ENCODE peak calls at places on chromosomes 3 and 15, in five cellular contexts. I is A549, S is dermis blood vessel endothelial cell, K is MCF 10A, O is NT2/D1. M is an unnamed sample.

GRCh38 chr3:135215516-135215915 is 420.5 kb downstream of the EPHB1 start:
- DNase-seq in I (no peak), S (no peak), K (peak), O (no peak), M (no peak)

GRCh38 chr3:193132923-193133463 is 108.0 kb upstream of the PLAAT1 start:
- DNase-seq in I (no peak), S (no peak), K (peak), O (no peak), M (peak)

GRCh38 chr3:100709840-100710235 is 544 bp downstream of the TFG start:
- DNase-seq in I (peak), S (peak), K (peak), O (no peak), M (peak)

GRCh38 chr3:169104972-169105371 is 558.5 kb downstream of the MECOM start:
- DNase-seq in I (no peak), S (peak), K (peak), O (no peak), M (peak)

GRCh38 chr3:120487079-120487693 is 36.4 kb upstream of the FSTL1 start:
- DNase-seq in I (no peak), S (no peak), K (no peak), O (no peak), M (peak)

GRCh38 chr3:67692621-67693020 is 38.2 kb upstream of the SUCLG2 start:
- DNase-seq in I (no peak), S (no peak), K (no peak), O (no peak), M (no peak)

GRCh38 chr3:160755776-160756304 is at the start of gene PPM1L:
- DNase-seq in I (no peak), S (peak), K (peak), O (no peak), M (peak)

GRCh38 chr3:39386331-39386730 is 3.2 kb downstream of the SLC25A38 start:
- DNase-seq in I (no peak), S (no peak), K (no peak), O (no peak), M (no peak)

GRCh38 chr15:81317642-81318017 is 6.3 kb downstream of the STARD5 start:
- DNase-seq in I (no peak), S (no peak), K (no peak), O (no peak), M (no peak)

GRCh38 chr15:71518661-71519060 is 291.7 kb upstream of the NR2E3 start:
- DNase-seq in I (no peak), S (peak), K (no peak), O (no peak), M (no peak)

GRCh38 chr15:63156708-63157065 is 590 bp downstream of the RPS27L start:
- DNase-seq in I (peak), S (peak), K (peak), O (no peak), M (peak)

GRCh38 chr3:13827256-13827655 is 52.6 kb downstream of the WNT7A start:
- DNase-seq in I (no peak), S (no peak), K (no peak), O (no peak), M (no peak)

GRCh38 chr3:14319654-14320182 is 82.7 kb upstream of the SLC6A6 start:
- DNase-seq in I (peak), S (peak), K (peak), O (peak), M (peak)

GRCh38 chr3:62376906-62377865 is 3.8 kb upstream of the FEZF2 start:
- DNase-seq in I (no peak), S (no peak), K (no peak), O (no peak), M (no peak)

GRCh38 chr15:60155661-60156060 is 151.6 kb downstream of the FOXB1 start:
- DNase-seq in I (no peak), S (no peak), K (peak), O (no peak), M (peak)

GRCh38 chr3:73624363-73625123 is at the start of gene PDZRN3:
- DNase-seq in I (no peak), S (peak), K (no peak), O (peak), M (peak)

GRCh38 chr15:41581110-41581509 is 22.1 kb downstream of the TYRO3 start:
- DNase-seq in I (peak), S (no peak), K (no peak), O (no peak), M (peak)

GRCh38 chr3:117510396-117510795 is 800.8 kb downstream of the TUSC7 start:
- DNase-seq in I (no peak), S (no peak), K (no peak), O (no peak), M (peak)

GRCh38 chr15:86167816-86168215 is 88.1 kb downstream of the AGBL1 start:
- DNase-seq in I (no peak), S (no peak), K (no peak), O (no peak), M (no peak)

GRCh38 chr3:107985496-107985895 is 105.3 kb downstream of the CD47 start:
- DNase-seq in I (no peak), S (peak), K (no peak), O (no peak), M (peak)